ENCODE peak calls at places on chromosomes 13 and 19, in eight cellular contexts. One of them, this sample, is unnamed.

GRCh38 chr19:46279177-46279576 is 17.7 kb upstream of the HIF3A start:
- DNase-seq in heart right ventricle: no peak
- DNase-seq in HCT116: no peak
- DNase-seq in mesendoderm: peak; percentile 63
- DNase-seq in lower lobe of right lung: no peak
- DNase-seq in endodermal cell: no peak
- DNase-seq in fibroblast of lung: no peak
- DNase-seq in testis: no peak
- DNase-seq in this sample: no peak

GRCh38 chr13:61751039-61751438 is 335.4 kb upstream of the PCDH20 start:
- DNase-seq in heart right ventricle: no peak
- DNase-seq in HCT116: no peak
- DNase-seq in mesendoderm: no peak
- DNase-seq in lower lobe of right lung: no peak
- DNase-seq in endodermal cell: no peak
- DNase-seq in fibroblast of lung: no peak
- DNase-seq in testis: no peak
- DNase-seq in this sample: no peak

GRCh38 chr19:55529636-55530230 is 7.2 kb downstream of the SBK2 start:
- DNase-seq in heart right ventricle: no peak
- DNase-seq in HCT116: no peak
- DNase-seq in mesendoderm: no peak
- DNase-seq in lower lobe of right lung: no peak
- DNase-seq in endodermal cell: no peak
- DNase-seq in fibroblast of lung: no peak
- DNase-seq in testis: no peak
- DNase-seq in this sample: no peak

GRCh38 chr13:98466634-98467236 is 110.2 kb downstream of the STK24 start:
- DNase-seq in heart right ventricle: no peak
- DNase-seq in HCT116: no peak
- DNase-seq in mesendoderm: peak; percentile 77
- DNase-seq in lower lobe of right lung: no peak
- DNase-seq in endodermal cell: peak; percentile 94
- DNase-seq in fibroblast of lung: peak; percentile 57
- DNase-seq in testis: peak; percentile 69
- DNase-seq in this sample: peak; percentile 69

GRCh38 chr13:60463787-60464186 is 66.8 kb downstream of the TDRD3 start:
- DNase-seq in heart right ventricle: no peak
- DNase-seq in HCT116: no peak
- DNase-seq in mesendoderm: no peak
- DNase-seq in lower lobe of right lung: no peak
- DNase-seq in endodermal cell: no peak
- DNase-seq in fibroblast of lung: no peak
- DNase-seq in testis: no peak
- DNase-seq in this sample: no peak

GRCh38 chr13:84433024-84433423 is 550.8 kb upstream of the SLITRK1 start:
- DNase-seq in heart right ventricle: no peak
- DNase-seq in HCT116: no peak
- DNase-seq in mesendoderm: no peak
- DNase-seq in lower lobe of right lung: no peak
- DNase-seq in endodermal cell: no peak
- DNase-seq in fibroblast of lung: peak; percentile 4
- DNase-seq in testis: no peak
- DNase-seq in this sample: no peak

GRCh38 chr19:20325151-20325550 is 158.1 kb downstream of the ZNF486 start:
- DNase-seq in heart right ventricle: no peak
- DNase-seq in HCT116: no peak
- DNase-seq in mesendoderm: no peak
- DNase-seq in lower lobe of right lung: no peak
- DNase-seq in endodermal cell: no peak
- DNase-seq in fibroblast of lung: no peak
- DNase-seq in testis: no peak
- DNase-seq in this sample: no peak

GRCh38 chr13:97395437-97396136 is 38.4 kb upstream of the RAP2A start:
- DNase-seq in heart right ventricle: no peak
- DNase-seq in HCT116: no peak
- DNase-seq in mesendoderm: no peak
- DNase-seq in lower lobe of right lung: no peak
- DNase-seq in endodermal cell: no peak
- DNase-seq in fibroblast of lung: peak; percentile 55
- DNase-seq in testis: no peak
- DNase-seq in this sample: no peak

GRCh38 chr13:28601581-28601980 is 57.3 kb upstream of the POMP start:
- DNase-seq in heart right ventricle: no peak
- DNase-seq in HCT116: no peak
- DNase-seq in mesendoderm: no peak
- DNase-seq in lower lobe of right lung: no peak
- DNase-seq in endodermal cell: no peak
- DNase-seq in fibroblast of lung: no peak
- DNase-seq in testis: no peak
- DNase-seq in this sample: no peak

GRCh38 chr19:49614096-49614857 is 23.3 kb downstream of the PRR12 start:
- DNase-seq in heart right ventricle: no peak
- DNase-seq in HCT116: no peak
- DNase-seq in mesendoderm: no peak
- DNase-seq in lower lobe of right lung: no peak
- DNase-seq in endodermal cell: no peak
- DNase-seq in fibroblast of lung: peak; percentile 80
- DNase-seq in testis: no peak
- DNase-seq in this sample: no peak

GRCh38 chr19:12947702-12948596 is 2.3 kb downstream of the RAD23A start:
- DNase-seq in heart right ventricle: no peak
- DNase-seq in HCT116: no peak
- DNase-seq in mesendoderm: no peak
- DNase-seq in lower lobe of right lung: peak; percentile 48
- DNase-seq in endodermal cell: no peak
- DNase-seq in fibroblast of lung: no peak
- DNase-seq in testis: no peak
- DNase-seq in this sample: no peak

GRCh38 chr13:26007774-26008173 is 44.0 kb downstream of the SHISA2 start:
- DNase-seq in heart right ventricle: no peak
- DNase-seq in HCT116: no peak
- DNase-seq in mesendoderm: no peak
- DNase-seq in lower lobe of right lung: no peak
- DNase-seq in endodermal cell: no peak
- DNase-seq in fibroblast of lung: no peak
- DNase-seq in testis: no peak
- DNase-seq in this sample: no peak

GRCh38 chr13:101308247-101309013 is 107.9 kb downstream of the NALCN start:
- DNase-seq in heart right ventricle: no peak
- DNase-seq in HCT116: no peak
- DNase-seq in mesendoderm: no peak
- DNase-seq in lower lobe of right lung: no peak
- DNase-seq in endodermal cell: no peak
- DNase-seq in fibroblast of lung: no peak
- DNase-seq in testis: no peak
- DNase-seq in this sample: no peak

GRCh38 chr13:48126944-48127814 is 32.3 kb upstream of the MED4 start:
- DNase-seq in heart right ventricle: peak; percentile 81
- DNase-seq in HCT116: peak; percentile 59
- DNase-seq in mesendoderm: peak; percentile 93
- DNase-seq in lower lobe of right lung: no peak
- DNase-seq in endodermal cell: peak; percentile 78
- DNase-seq in fibroblast of lung: peak; percentile 83
- DNase-seq in testis: peak; percentile 74
- DNase-seq in this sample: peak; percentile 93

GRCh38 chr19:28169168-28169862 is 1043.6 kb downstream of the UQCRFS1 start:
- DNase-seq in heart right ventricle: no peak
- DNase-seq in HCT116: no peak
- DNase-seq in mesendoderm: peak; percentile 91
- DNase-seq in lower lobe of right lung: no peak
- DNase-seq in endodermal cell: peak; percentile 80
- DNase-seq in fibroblast of lung: no peak
- DNase-seq in testis: no peak
- DNase-seq in this sample: no peak

GRCh38 chr13:47399599-47399998 is 502.7 kb upstream of the HTR2A start:
- DNase-seq in heart right ventricle: no peak
- DNase-seq in HCT116: no peak
- DNase-seq in mesendoderm: peak; percentile 51
- DNase-seq in lower lobe of right lung: no peak
- DNase-seq in endodermal cell: peak; percentile 60
- DNase-seq in fibroblast of lung: no peak
- DNase-seq in testis: no peak
- DNase-seq in this sample: no peak

GRCh38 chr13:99527346-99527745 is 26.1 kb downstream of the TM9SF2 start:
- DNase-seq in heart right ventricle: no peak
- DNase-seq in HCT116: no peak
- DNase-seq in mesendoderm: no peak
- DNase-seq in lower lobe of right lung: no peak
- DNase-seq in endodermal cell: no peak
- DNase-seq in fibroblast of lung: no peak
- DNase-seq in testis: no peak
- DNase-seq in this sample: no peak

GRCh38 chr13:24214528-24214927 is 54.0 kb downstream of the SPATA13 start:
- DNase-seq in heart right ventricle: no peak
- DNase-seq in HCT116: no peak
- DNase-seq in mesendoderm: no peak
- DNase-seq in lower lobe of right lung: no peak
- DNase-seq in endodermal cell: no peak
- DNase-seq in fibroblast of lung: no peak
- DNase-seq in testis: no peak
- DNase-seq in this sample: no peak
- H3K27ac ChIP-seq in heart right ventricle: no peak overlapping the region
- H3K27ac ChIP-seq in HCT116: no peak overlapping the region
- H3K27ac ChIP-seq in mesendoderm: no peak overlapping the region
- H3K27ac ChIP-seq in lower lobe of right lung: no peak overlapping the region
- H3K27ac ChIP-seq in endodermal cell: no peak overlapping the region
- H3K27ac ChIP-seq in fibroblast of lung: no peak overlapping the region
- H3K27ac ChIP-seq in testis: no peak overlapping the region
- H3K27ac ChIP-seq in this sample: no peak overlapping the region

GRCh38 chr19:37718357-37718756 is 1.2 kb downstream of the ZNF607 start:
- DNase-seq in heart right ventricle: no peak
- DNase-seq in HCT116: no peak
- DNase-seq in mesendoderm: peak; percentile 18
- DNase-seq in lower lobe of right lung: no peak
- DNase-seq in endodermal cell: peak; percentile 51
- DNase-seq in fibroblast of lung: no peak
- DNase-seq in testis: no peak
- DNase-seq in this sample: no peak
- H3K27ac ChIP-seq in heart right ventricle: no peak overlapping the region
- H3K27ac ChIP-seq in HCT116: no peak overlapping the region
- H3K27ac ChIP-seq in mesendoderm: no peak overlapping the region
- H3K27ac ChIP-seq in lower lobe of right lung: no peak overlapping the region
- H3K27ac ChIP-seq in endodermal cell: no peak overlapping the region
- H3K27ac ChIP-seq in fibroblast of lung: no peak overlapping the region
- H3K27ac ChIP-seq in testis: no peak overlapping the region
- H3K27ac ChIP-seq in this sample: no peak overlapping the region

GRCh38 chr13:113211774-113212173 is 2.4 kb downstream of the CUL4A start:
- DNase-seq in heart right ventricle: no peak
- DNase-seq in HCT116: no peak
- DNase-seq in mesendoderm: peak; percentile 77
- DNase-seq in lower lobe of right lung: no peak
- DNase-seq in endodermal cell: peak; percentile 80
- DNase-seq in fibroblast of lung: no peak
- DNase-seq in testis: no peak
- DNase-seq in this sample: no peak

GRCh38 chr13:113220141-113220598 is 10.8 kb downstream of the CUL4A start:
- DNase-seq in heart right ventricle: no peak
- DNase-seq in HCT116: no peak
- DNase-seq in mesendoderm: no peak
- DNase-seq in lower lobe of right lung: no peak
- DNase-seq in endodermal cell: peak; percentile 42
- DNase-seq in fibroblast of lung: no peak
- DNase-seq in testis: no peak
- DNase-seq in this sample: no peak

GRCh38 chr13:113220877-113221276 is 11.5 kb downstream of the CUL4A start:
- DNase-seq in heart right ventricle: peak; percentile 53
- DNase-seq in HCT116: no peak
- DNase-seq in mesendoderm: peak; percentile 36
- DNase-seq in lower lobe of right lung: no peak
- DNase-seq in endodermal cell: peak; percentile 64
- DNase-seq in fibroblast of lung: peak; percentile 17
- DNase-seq in testis: no peak
- DNase-seq in this sample: no peak

GRCh38 chr13:113219311-113219940 is 10.0 kb downstream of the CUL4A start:
- DNase-seq in heart right ventricle: no peak
- DNase-seq in HCT116: no peak
- DNase-seq in mesendoderm: peak; percentile 74
- DNase-seq in lower lobe of right lung: no peak
- DNase-seq in endodermal cell: peak; percentile 51
- DNase-seq in fibroblast of lung: no peak
- DNase-seq in testis: no peak
- DNase-seq in this sample: no peak

DNA sequence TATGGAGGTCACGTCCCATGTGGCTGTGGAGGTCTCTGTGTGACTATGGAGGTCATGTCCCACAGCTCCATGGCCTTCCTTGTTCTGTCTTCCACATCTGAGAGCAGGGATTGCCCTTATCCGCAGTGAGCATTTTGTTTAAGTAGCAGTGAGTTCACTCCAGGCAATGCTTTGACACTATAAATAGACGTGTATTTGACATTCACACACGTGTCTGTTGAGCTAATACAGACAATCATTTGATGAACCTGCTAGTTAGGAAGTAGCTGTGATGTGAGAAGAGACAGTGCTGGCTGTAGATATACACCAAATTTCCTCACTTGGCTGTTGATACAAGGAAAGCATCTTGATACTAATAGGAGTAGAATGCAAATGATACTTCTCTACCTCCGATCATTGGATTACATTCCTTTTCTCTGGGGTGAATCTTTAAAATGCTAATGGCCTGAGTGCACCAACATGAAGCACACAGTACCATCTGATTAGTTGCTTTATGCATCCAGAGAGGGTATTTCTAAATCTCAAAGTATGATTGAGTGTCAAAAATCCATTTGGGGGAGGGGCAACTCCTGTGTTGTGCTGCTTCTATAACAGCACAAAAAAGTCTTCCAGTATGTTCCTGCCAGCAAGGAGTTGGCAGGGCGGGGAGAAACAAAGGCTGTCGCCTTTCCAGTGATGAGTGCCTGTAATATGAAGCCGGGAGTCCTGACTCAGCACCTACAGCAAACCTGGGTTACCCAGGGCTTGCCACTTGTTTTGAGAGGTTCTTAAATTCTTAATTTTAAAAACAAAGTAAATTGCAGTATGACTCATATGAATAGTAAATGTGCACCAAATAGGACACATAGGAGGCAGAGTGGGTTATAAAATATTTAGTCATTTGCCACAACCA is 7.0 kb downstream of the CUL4A start:
- DNase-seq in heart right ventricle: peak; percentile 51
- DNase-seq in HCT116: peak; percentile 56
- DNase-seq in mesendoderm: peak; percentile 83
- DNase-seq in lower lobe of right lung: peak; percentile 71
- DNase-seq in endodermal cell: peak; percentile 74
- DNase-seq in fibroblast of lung: peak; percentile 70
- DNase-seq in testis: no peak
- DNase-seq in this sample: no peak
- H3K27ac ChIP-seq in heart right ventricle: peak overlapping the region; percentile 56
- H3K27ac ChIP-seq in HCT116: peak overlapping the region; percentile 64
- H3K27ac ChIP-seq in mesendoderm: no peak overlapping the region
- H3K27ac ChIP-seq in lower lobe of right lung: peak overlapping the region; percentile 31
- H3K27ac ChIP-seq in endodermal cell: peak overlapping the region; percentile 69
- H3K27ac ChIP-seq in fibroblast of lung: peak overlapping the region; percentile 55
- H3K27ac ChIP-seq in testis: no peak overlapping the region
- H3K27ac ChIP-seq in this sample: no peak overlapping the region

GRCh38 chr13:33277351-33277750 is 8.2 kb downstream of the STARD13 start:
- DNase-seq in heart right ventricle: no peak
- DNase-seq in HCT116: no peak
- DNase-seq in mesendoderm: no peak
- DNase-seq in lower lobe of right lung: no peak
- DNase-seq in endodermal cell: no peak
- DNase-seq in fibroblast of lung: no peak
- DNase-seq in testis: no peak
- DNase-seq in this sample: no peak
- H3K27ac ChIP-seq in heart right ventricle: peak overlapping the region; percentile 76
- H3K27ac ChIP-seq in HCT116: no peak overlapping the region
- H3K27ac ChIP-seq in mesendoderm: no peak overlapping the region
- H3K27ac ChIP-seq in lower lobe of right lung: no peak overlapping the region
- H3K27ac ChIP-seq in endodermal cell: no peak overlapping the region
- H3K27ac ChIP-seq in fibroblast of lung: no peak overlapping the region
- H3K27ac ChIP-seq in testis: no peak overlapping the region
- H3K27ac ChIP-seq in this sample: peak overlapping the region; percentile 77

GRCh38 chr19:6392219-6393073 is 518 bp downstream of the GTF2F1 start:
- DNase-seq in heart right ventricle: no peak
- DNase-seq in HCT116: no peak
- DNase-seq in mesendoderm: no peak
- DNase-seq in lower lobe of right lung: no peak
- DNase-seq in endodermal cell: no peak
- DNase-seq in fibroblast of lung: no peak
- DNase-seq in testis: no peak
- DNase-seq in this sample: no peak
- H3K27ac ChIP-seq in heart right ventricle: peak overlapping the region; percentile 98
- H3K27ac ChIP-seq in HCT116: peak overlapping the region; percentile 71
- H3K27ac ChIP-seq in mesendoderm: no peak overlapping the region
- H3K27ac ChIP-seq in lower lobe of right lung: peak overlapping the region; percentile 99
- H3K27ac ChIP-seq in endodermal cell: peak overlapping the region; percentile 93
- H3K27ac ChIP-seq in fibroblast of lung: peak overlapping the region; percentile 94
- H3K27ac ChIP-seq in testis: peak overlapping the region; percentile 95
- H3K27ac ChIP-seq in this sample: peak overlapping the region; percentile 96